ENCODE peak calls at places on chromosome 12, in five cellular contexts. U is stimulated activated CD4-positive, alpha-beta T cell treated with anti-CD3 and anti-CD28 coated beads, Interleukin-1b, Interleukin-23, amount 100 ng/mL, for 1 hour; C is GM19239; N is AG09309; D is stimulated activated CD8-positive, alpha-beta memory T cell treated with anti-CD3 and anti-CD28 coated beads, Interleukin-15, amount 100 ng/mL, for 1 hour. B is an unnamed sample.

GRCh38 chr12:64561302-64561651 is 49.0 kb upstream of the RASSF3 start:
- DNase-seq in U (no peak), N (no peak), C (no peak), D (no peak), B (no peak)

GRCh38 chr12:47219243-47219642 is 139.5 kb upstream of the AMIGO2 start:
- DNase-seq in N (no peak), C (no peak), D (no peak), U (no peak), B (no peak)

GRCh38 chr12:98066251-98066650 is 449.1 kb upstream of the TMPO start:
- DNase-seq in C (no peak), N (no peak), U (no peak), D (no peak), B (peak; percentile 28)

GRCh38 chr12:12467222-12467621 is 95.4 kb downstream of the DUSP16 start:
- DNase-seq in N (no peak), U (no peak), D (no peak), C (no peak), B (no peak)

GRCh38 chr12:57016348-57016747 is at the start of gene TAC3:
- DNase-seq in C (no peak), D (no peak), N (no peak), U (no peak), B (peak; percentile 26)

GRCh38 chr12:18454330-18454729 is 193.0 kb downstream of the PIK3C2G start:
- DNase-seq in U (no peak), C (no peak), N (no peak), D (no peak), B (no peak)

GRCh38 chr12:117580718-117581062 is 219.3 kb upstream of the NOS1 start:
- DNase-seq in D (no peak), U (no peak), N (no peak), C (no peak), B (peak; percentile 81)

GRCh38 chr12:62963642-62964041 is 28.7 kb upstream of the PPM1H start:
- DNase-seq in N (no peak), D (no peak), C (no peak), U (no peak), B (no peak)

GRCh38 chr12:42144174-42144423 is 575 bp downstream of the GXYLT1 start:
- DNase-seq in C (no peak), U (no peak), D (no peak), N (no peak), B (no peak)

GRCh38 chr12:67099858-67100257 is 169.3 kb upstream of the CAND1 start:
- DNase-seq in C (no peak), U (no peak), N (no peak), D (no peak), B (no peak)

GRCh38 chr12:89346741-89347324 is 5.5 kb downstream of the DUSP6 start:
- DNase-seq in C (no peak), N (no peak), D (no peak), U (no peak), B (no peak)

GRCh38 chr12:47270782-47271664 is 191.3 kb upstream of the AMIGO2 start:
- DNase-seq in N (peak; percentile 82), D (no peak), C (no peak), U (no peak), B (no peak)